ENCODE peak calls at places on chromosome 19, in ten cellular contexts. G is RPMI7951, E is progenitor cell of endocrine pancreas, M is cardiac muscle cell, Q is SK-N-SH, H is GM13977, P is NCI-H2081, Y is astrocyte of the spinal cord, I is GM12892, D is GDM1. X is an unnamed sample.
A peak's percentile ranks its signal among the peaks of the same experiment; 100 is the strongest.

GRCh38 chr19:4939466-4939865 is 29.4 kb upstream of the KDM4B start:
- DNase-seq in G (no peak), E (no peak), M (no peak), Q (no peak), H (no peak), P (no peak), Y (no peak), I (no peak), D (no peak), X (no peak)

GRCh38 chr19:27777242-27777641 is 1435.7 kb downstream of the UQCRFS1 start:
- DNase-seq in G (no peak), E (no peak), M (no peak), Q (no peak), H (no peak), P (no peak), Y (no peak), I (no peak), D (no peak), X (no peak)

GRCh38 chr19:33089061-33089460 is 8.1 kb downstream of the GPATCH1 start:
- DNase-seq in G (no peak), E (no peak), M (no peak), Q (no peak), H (no peak), P (no peak), Y (no peak), I (no peak), D (no peak), X (no peak)

GRCh38 chr19:50663280-50663790 is 14.1 kb downstream of the C19orf81 start:
- DNase-seq in G (peak; percentile 11), E (no peak), M (peak; percentile 32), Q (peak; percentile 64), H (no peak), P (no peak), Y (no peak), I (no peak), D (no peak), X (peak; percentile 54)

GRCh38 chr19:55855160-55855559 is 18.8 kb downstream of the NLRP4 start:
- DNase-seq in G (no peak), E (no peak), M (no peak), Q (no peak), H (no peak), P (no peak), Y (no peak), I (no peak), D (no peak), X (no peak)

GRCh38 chr19:1601613-1602064 is 3.6 kb downstream of the UQCR11 start:
- DNase-seq in G (no peak), E (no peak), M (no peak), Q (no peak), H (no peak), P (no peak), Y (no peak), I (no peak), D (no peak), X (no peak)

GRCh38 chr19:13965926-13966683 is 13.8 kb downstream of the DCAF15 start:
- DNase-seq in G (no peak), E (no peak), M (no peak), Q (no peak), H (no peak), P (no peak), Y (no peak), I (no peak), D (no peak), X (no peak)

GRCh38 chr19:39413903-39414608 is 1.6 kb downstream of the PLEKHG2 start:
- DNase-seq in G (no peak), E (no peak), M (peak; percentile 54), Q (peak; percentile 81), H (no peak), P (no peak), Y (no peak), I (no peak), D (no peak), X (no peak)

GRCh38 chr19:47107953-47108746 is 5.4 kb downstream of the ZC3H4 start:
- DNase-seq in G (peak; percentile 46), E (no peak), M (no peak), Q (no peak), H (no peak), P (no peak), Y (peak; percentile 51), I (no peak), D (no peak), X (no peak)

GRCh38 chr19:18393836-18394235 is 3.6 kb downstream of the LRRC25 start:
- DNase-seq in G (no peak), E (no peak), M (no peak), Q (no peak), H (no peak), P (no peak), Y (no peak), I (no peak), D (no peak), X (no peak)

GRCh38 chr19:530133-531008 is 1.2 kb upstream of the CDC34 start:
- DNase-seq in G (no peak), E (no peak), M (no peak), Q (no peak), H (no peak), P (no peak), Y (no peak), I (no peak), D (no peak), X (no peak)

GRCh38 chr19:52099497-52100138 is 4.1 kb upstream of the ZNF841 start:
- DNase-seq in G (peak; percentile 21), E (no peak), M (no peak), Q (no peak), H (no peak), P (no peak), Y (no peak), I (no peak), D (no peak), X (no peak)

GRCh38 chr19:13962738-13963602 is 10.7 kb downstream of the DCAF15 start:
- DNase-seq in G (no peak), E (no peak), M (no peak), Q (no peak), H (no peak), P (no peak), Y (peak; percentile 66), I (no peak), D (no peak), X (no peak)

GRCh38 chr19:2335848-2336247 is 7.4 kb downstream of the SPPL2B start:
- DNase-seq in G (no peak), E (no peak), M (no peak), Q (no peak), H (no peak), P (no peak), Y (no peak), I (no peak), D (no peak), X (no peak)

GRCh38 chr19:41887711-41888382 is 4.9 kb downstream of the ARHGEF1 start:
- DNase-seq in G (peak; percentile 81), E (peak; percentile 78), M (no peak), Q (no peak), H (peak; percentile 73), P (no peak), Y (peak; percentile 59), I (no peak), D (no peak), X (no peak)

GRCh38 chr19:45446295-45446694 is 21.5 kb upstream of the FOSB start:
- DNase-seq in G (peak; percentile 50), E (no peak), M (no peak), Q (peak; percentile 42), H (peak; percentile 58), P (no peak), Y (peak; percentile 53), I (no peak), D (no peak), X (peak; percentile 64)

GRCh38 chr19:54955356-54955755 is 8.0 kb upstream of the NLRP7 start:
- DNase-seq in G (peak; percentile 18), E (no peak), M (no peak), Q (no peak), H (no peak), P (no peak), Y (peak; percentile 11), I (no peak), D (no peak), X (no peak)

GRCh38 chr19:15428956-15429824 is 10.4 kb upstream of the AKAP8L start:
- DNase-seq in G (no peak), E (no peak), M (no peak), Q (no peak), H (no peak), P (no peak), Y (no peak), I (no peak), D (no peak), X (no peak)

GRCh38 chr19:3356805-3357204 is 9.6 kb upstream of the NFIC start:
- DNase-seq in G (no peak), E (no peak), M (no peak), Q (no peak), H (no peak), P (no peak), Y (no peak), I (no peak), D (no peak), X (no peak)

GRCh38 chr19:4930664-4931063 is 21.4 kb downstream of the UHRF1 start:
- DNase-seq in G (no peak), E (no peak), M (no peak), Q (no peak), H (no peak), P (no peak), Y (peak; percentile 91), I (no peak), D (no peak), X (no peak)

GRCh38 chr19:30391554-30392551 is 19.7 kb downstream of the ZNF536 start:
- DNase-seq in G (peak; percentile 99), E (no peak), M (no peak), Q (no peak), H (no peak), P (no peak), Y (peak; percentile 12), I (no peak), D (no peak), X (peak; percentile 64)

GRCh38 chr19:7673995-7674667 is 2.8 kb upstream of the MCEMP1 start:
- DNase-seq in G (peak; percentile 66), E (no peak), M (peak; percentile 20), Q (peak; percentile 81), H (no peak), P (peak; percentile 37), Y (peak; percentile 29), I (no peak), D (peak; percentile 12), X (peak; percentile 81)

GRCh38 chr19:46718157-46718933 is 1.4 kb upstream of the PRKD2 start:
- DNase-seq in G (peak; percentile 17), E (no peak), M (no peak), Q (no peak), H (peak; percentile 77), P (no peak), Y (no peak), I (peak; percentile 71), D (peak; percentile 77), X (no peak)

GRCh38 chr19:18866800-18867123 is 29.2 kb downstream of the CERS1 start:
- DNase-seq in G (no peak), E (no peak), M (no peak), Q (no peak), H (no peak), P (no peak), Y (no peak), I (no peak), D (no peak), X (no peak)

GRCh38 chr19:38417544-38418506 is 8.2 kb downstream of the RASGRP4 start:
- DNase-seq in G (peak; percentile 36), E (peak; percentile 74), M (peak; percentile 48), Q (no peak), H (peak; percentile 56), P (peak; percentile 10), Y (no peak), I (peak; percentile 59), D (no peak), X (peak; percentile 66)

GRCh38 chr19:46806651-46807050 is 18.3 kb upstream of the SLC1A5 start:
- DNase-seq in G (no peak), E (no peak), M (no peak), Q (no peak), H (no peak), P (no peak), Y (no peak), I (no peak), D (no peak), X (no peak)